ENCODE peak calls at places on chromosome 17, in seven cellular contexts. E is astrocyte of the cerebellum, Y is esophagus squamous epithelium, O is left lung, V is Karpas-422, G is ovary, J is mesendoderm. M is an unnamed sample.

GRCh38 chr17:64682261-64683181 is 20.4 kb upstream of the SMURF2 start:
- DNase-seq in E (no peak), Y (no peak), O (no peak), V (no peak), G (no peak), J (no peak), M (no peak)

GRCh38 chr17:47810200-47810821 is 11.3 kb downstream of the OSBPL7 start:
- DNase-seq in E (peak), Y (no peak), O (peak), V (no peak), G (peak), J (peak), M (no peak)

GRCh38 chr17:42276609-42277341 is 584 bp upstream of the STAT5B start:
- DNase-seq in E (peak), Y (no peak), O (peak), V (peak), G (peak), J (peak), M (no peak)

GRCh38 chr17:79842656-79843474 is 3.6 kb upstream of the CBX4 start:
- DNase-seq in E (no peak), Y (no peak), O (no peak), V (no peak), G (peak), J (no peak), M (no peak)

GRCh38 chr17:37642706-37643105 is 540 bp downstream of the DDX52 start:
- DNase-seq in E (no peak), Y (no peak), O (no peak), V (peak), G (no peak), J (peak), M (peak)

GRCh38 chr17:72332367-72332766 is 211.5 kb downstream of the SOX9 start:
- DNase-seq in E (no peak), Y (no peak), O (no peak), V (no peak), G (no peak), J (no peak), M (no peak)

GRCh38 chr17:39674702-39675389 is 6.6 kb downstream of the PNMT start:
- DNase-seq in E (no peak), Y (no peak), O (peak), V (peak), G (no peak), J (no peak), M (no peak)

GRCh38 chr17:51166198-51166986 is at the start of gene NME2:
- DNase-seq in E (peak), Y (peak), O (peak), V (peak), G (peak), J (peak), M (peak)

GRCh38 chr17:17191961-17192381 is 14.2 kb downstream of the PLD6 start:
- DNase-seq in E (no peak), Y (no peak), O (no peak), V (no peak), G (no peak), J (no peak), M (no peak)

GRCh38 chr17:79950306-79950705 is 85.4 kb downstream of the TBC1D16 start:
- DNase-seq in E (no peak), Y (no peak), O (no peak), V (no peak), G (peak), J (no peak), M (no peak)

GRCh38 chr17:40614431-40615294 is 33.0 kb downstream of the SMARCE1 start:
- DNase-seq in E (no peak), Y (no peak), O (no peak), V (no peak), G (no peak), J (no peak), M (no peak)

GRCh38 chr17:38431343-38432145 is 3.3 kb downstream of the ARHGAP23 start:
- DNase-seq in E (no peak), Y (no peak), O (no peak), V (no peak), G (peak), J (no peak), M (no peak)

GRCh38 chr17:6241996-6242395 is 171.8 kb downstream of the WSCD1 start:
- DNase-seq in E (no peak), Y (no peak), O (no peak), V (no peak), G (no peak), J (no peak), M (no peak)

GRCh38 chr17:8153957-8154607 is 1.9 kb upstream of the PER1 start:
- DNase-seq in E (peak), Y (peak), O (peak), V (peak), G (peak), J (peak), M (no peak)

GRCh38 chr17:19313746-19314651 is 48.5 kb downstream of the B9D1 start:
- DNase-seq in E (no peak), Y (no peak), O (no peak), V (no peak), G (no peak), J (no peak), M (no peak)

GRCh38 chr17:36934759-36935630 is 2.3 kb upstream of the LHX1 start:
- DNase-seq in E (no peak), Y (no peak), O (no peak), V (no peak), G (no peak), J (peak), M (no peak)

GRCh38 chr17:15453246-15453645 is 14.2 kb downstream of the CDRT4 start:
- DNase-seq in E (no peak), Y (no peak), O (no peak), V (no peak), G (no peak), J (no peak), M (no peak)

GRCh38 chr17:78803161-78803845 is 21.2 kb upstream of the CYTH1 start:
- DNase-seq in E (no peak), Y (no peak), O (peak), V (no peak), G (no peak), J (no peak), M (no peak)

GRCh38 chr17:79026345-79027273 is 2.6 kb downstream of the C1QTNF1 start:
- DNase-seq in E (no peak), Y (no peak), O (no peak), V (no peak), G (peak), J (no peak), M (no peak)

GRCh38 chr17:69608808-69609494 is 194.5 kb downstream of the MAP2K6 start:
- DNase-seq in E (peak), Y (no peak), O (no peak), V (no peak), G (no peak), J (no peak), M (no peak)

GRCh38 chr17:50884354-50885311 is 18.5 kb upstream of the TOB1 start:
- DNase-seq in E (no peak), Y (no peak), O (no peak), V (no peak), G (no peak), J (peak), M (no peak)

GRCh38 chr17:40517286-40517662 is 15.9 kb upstream of the TNS4 start:
- DNase-seq in E (no peak), Y (no peak), O (no peak), V (no peak), G (no peak), J (peak), M (no peak)

GRCh38 chr17:542943-543342 is 171.7 kb downstream of the VPS53 start:
- DNase-seq in E (no peak), Y (no peak), O (no peak), V (no peak), G (no peak), J (no peak), M (no peak)

GRCh38 chr17:39894681-39895376 is 23.6 kb downstream of the GSDMB start:
- DNase-seq in E (no peak), Y (no peak), O (no peak), V (no peak), G (no peak), J (no peak), M (no peak)

GRCh38 chr17:48546187-48546923 is 1.4 kb upstream of the HOXB2 start:
- DNase-seq in E (no peak), Y (no peak), O (no peak), V (no peak), G (no peak), J (no peak), M (no peak)

DNA sequence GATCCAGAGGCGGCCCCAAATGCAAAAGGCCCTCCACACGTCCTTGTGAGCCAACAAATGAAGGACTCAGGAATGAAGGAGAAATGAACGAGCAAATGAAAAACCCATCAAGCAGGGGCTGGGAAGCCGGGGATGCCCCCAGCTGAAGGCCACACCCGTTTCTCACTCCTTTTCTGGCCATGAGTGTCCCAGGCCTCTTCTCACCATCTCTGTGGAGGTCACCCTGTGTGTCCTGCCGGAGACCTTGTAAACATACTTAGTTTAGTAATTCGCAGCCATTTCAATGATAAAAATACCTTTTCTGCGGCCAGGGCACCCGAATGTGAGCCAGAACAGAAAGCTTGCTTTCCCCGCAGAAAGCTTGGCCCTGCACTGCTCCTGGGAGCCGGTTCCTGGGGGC is 21.1 kb upstream of the AATK start:
- DNase-seq in E (no peak), Y (no peak), O (no peak), V (no peak), G (no peak), J (no peak), M (no peak)
- H3K4me3 ChIP-seq in E (no peak), Y (no peak), O (no peak), V (no peak), G (no peak), J (no peak), M (no peak)

GRCh38 chr17:4535667-4536258 is 19.4 kb downstream of the MYBBP1A start:
- DNase-seq in E (no peak), Y (no peak), O (no peak), V (no peak), G (no peak), J (peak), M (no peak)
- H3K4me3 ChIP-seq in E (no peak), Y (no peak), O (no peak), V (no peak), G (peak), J (no peak), M (no peak)

GRCh38 chr17:76845524-76845923 is 22.7 kb upstream of the MGAT5B start:
- DNase-seq in E (no peak), Y (no peak), O (no peak), V (no peak), G (no peak), J (no peak), M (no peak)

GRCh38 chr17:76841776-76842405 is 26.3 kb upstream of the MGAT5B start:
- DNase-seq in E (no peak), Y (no peak), O (no peak), V (no peak), G (no peak), J (peak), M (no peak)

GRCh38 chr17:76843703-76844484 is 24.3 kb upstream of the MGAT5B start:
- DNase-seq in E (no peak), Y (no peak), O (no peak), V (peak), G (no peak), J (no peak), M (no peak)

GRCh38 chr17:76844846-76845245 is 23.4 kb upstream of the MGAT5B start:
- DNase-seq in E (no peak), Y (no peak), O (no peak), V (peak), G (no peak), J (no peak), M (no peak)

GRCh38 chr17:76844485-76844829 is 23.7 kb upstream of the MGAT5B start:
- DNase-seq in E (no peak), Y (no peak), O (no peak), V (no peak), G (no peak), J (no peak), M (no peak)
- H3K4me3 ChIP-seq in E (no peak), Y (no peak), O (no peak), V (peak), G (no peak), J (no peak), M (no peak)

GRCh38 chr17:45131294-45131615 is 1.1 kb downstream of the PLCD3 start:
- DNase-seq in E (no peak), Y (no peak), O (no peak), V (no peak), G (no peak), J (no peak), M (no peak)

GRCh38 chr17:45131616-45132301 is 556 bp downstream of the PLCD3 start:
- DNase-seq in E (no peak), Y (no peak), O (no peak), V (peak), G (peak), J (peak), M (no peak)

GRCh38 chr17:45129940-45130639 is 2.2 kb downstream of the PLCD3 start:
- DNase-seq in E (no peak), Y (no peak), O (no peak), V (no peak), G (peak), J (peak), M (no peak)

GRCh38 chr17:45129426-45129939 is 2.8 kb downstream of the PLCD3 start:
- DNase-seq in E (no peak), Y (no peak), O (no peak), V (no peak), G (peak), J (peak), M (no peak)

DNA sequence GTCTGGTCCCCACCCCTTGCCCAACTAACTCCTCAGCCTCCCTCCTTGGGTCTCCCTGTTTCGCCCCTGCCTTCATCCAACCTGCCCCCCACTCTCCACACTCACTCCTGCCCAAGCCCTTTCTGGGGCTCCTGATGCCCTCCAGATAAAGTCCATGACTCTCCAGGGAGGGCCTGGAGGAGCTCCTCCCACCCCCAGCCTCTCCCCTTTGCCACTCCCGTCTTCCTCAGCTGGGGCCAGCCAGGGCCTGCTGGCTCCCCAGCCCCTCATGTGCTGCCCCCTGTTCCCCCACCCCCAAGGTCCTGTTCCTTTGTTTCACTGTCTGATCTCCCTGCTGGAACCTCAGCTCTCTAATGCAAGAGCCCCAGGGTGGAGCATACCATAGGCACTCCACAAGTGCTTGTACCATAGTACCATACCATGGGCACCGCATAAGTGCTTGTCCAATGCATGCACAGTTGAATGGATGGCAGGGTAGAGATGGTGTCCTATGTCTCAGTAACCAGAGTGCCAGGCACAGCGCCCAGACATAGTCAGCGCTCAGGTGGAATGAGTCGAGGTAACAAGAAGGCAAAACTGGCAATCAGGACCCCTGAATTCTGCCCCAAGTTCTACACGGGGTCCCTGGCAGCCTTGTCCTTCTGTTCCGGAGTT is 1.5 kb downstream of the PLCD3 start:
- DNase-seq in E (no peak), Y (no peak), O (no peak), V (no peak), G (peak), J (no peak), M (no peak)
- H3K4me3 ChIP-seq in E (peak), Y (peak), O (peak), V (no peak), G (no peak), J (no peak), M (no peak)

DNA sequence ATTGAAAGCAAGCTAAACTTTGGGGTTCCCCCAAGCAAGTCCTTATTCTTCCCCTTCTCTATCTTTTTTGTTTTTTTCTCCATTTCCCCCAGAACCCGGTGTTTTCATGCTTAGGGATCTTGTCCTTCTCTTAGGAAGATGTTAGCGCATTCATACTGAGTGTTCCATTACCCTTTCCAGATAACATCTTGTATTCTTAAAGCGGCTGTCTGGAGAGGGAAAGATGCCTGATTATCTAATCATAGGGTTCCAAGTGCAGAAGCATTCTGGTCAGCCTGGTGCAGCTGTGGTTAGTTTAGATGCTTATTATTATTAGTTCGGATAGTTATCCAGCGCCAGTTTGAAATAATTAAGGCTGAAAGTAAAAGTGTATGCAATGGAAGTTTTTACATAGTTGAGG is 2.0 kb downstream of the TOM1L1 start:
- DNase-seq in E (no peak), Y (no peak), O (no peak), V (no peak), G (no peak), J (no peak), M (no peak)
- H3K4me3 ChIP-seq in E (no peak), Y (no peak), O (no peak), V (no peak), G (no peak), J (no peak), M (no peak)

DNA sequence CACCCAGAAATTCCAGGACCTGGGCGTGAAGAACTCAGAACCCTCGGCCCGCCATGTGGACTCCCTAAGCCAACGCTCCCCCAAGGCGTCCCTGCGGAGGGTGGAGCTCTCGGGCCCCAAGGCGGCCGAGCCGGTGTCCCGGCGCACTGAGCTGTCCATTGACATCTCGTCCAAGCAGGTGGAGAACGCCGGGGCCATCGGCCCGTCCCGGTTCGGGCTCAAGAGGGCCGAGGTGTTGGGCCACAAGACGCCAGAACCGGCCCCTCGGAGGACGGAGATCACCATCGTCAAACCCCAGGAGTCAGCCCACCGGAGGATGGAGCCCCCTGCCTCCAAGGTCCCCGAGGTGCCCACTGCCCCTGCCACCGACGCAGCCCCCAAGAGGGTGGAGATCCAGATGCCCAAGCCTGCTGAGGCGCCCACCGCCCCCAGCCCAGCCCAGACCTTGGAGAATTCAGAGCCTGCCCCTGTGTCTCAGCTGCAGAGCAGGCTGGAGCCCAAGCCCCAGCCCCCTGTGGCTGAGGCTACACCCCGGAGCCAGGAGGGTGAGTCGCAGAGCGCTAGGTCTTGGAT is 261.5 kb downstream of the SEC14L1 start:
- DNase-seq in E (no peak), Y (no peak), O (no peak), V (no peak), G (no peak), J (no peak), M (no peak)
- H3K4me3 ChIP-seq in E (no peak), Y (no peak), O (no peak), V (no peak), G (no peak), J (no peak), M (no peak)

M was measured in Jurkat, Clone E6-1.